ENCODE peak calls at places on chromosome 20, in four cellular contexts. M, Z, B and I are unnamed samples. For H3K27me3, the result is how much of the 10 kb centered on the place peaks cover.

GRCh38 chr20:46388201-46388836 is 18.1 kb downstream of the ELMO2 start:
- DNase-seq in Z (no peak), M (no peak), B (no peak), I (no peak)

GRCh38 chr20:14178952-14179351 is 158.5 kb downstream of the FLRT3 start:
- DNase-seq in Z (no peak), M (no peak), B (no peak), I (no peak)

GRCh38 chr20:25270829-25271251 is 23.0 kb downstream of the PYGB start:
- DNase-seq in B (peak), M (no peak), Z (no peak), I (peak)

GRCh38 chr20:1293641-1294379 is 27.7 kb downstream of the SNPH start:
- DNase-seq in Z (no peak), M (no peak), B (peak), I (no peak)

GRCh38 chr20:9179193-9179802 is 110.4 kb downstream of the PLCB4 start:
- DNase-seq in B (no peak), M (no peak), Z (no peak), I (no peak)

GRCh38 chr20:46458891-46459750 is 52.7 kb upstream of the ELMO2 start:
- DNase-seq in B (no peak), Z (peak), M (no peak), I (no peak)

GRCh38 chr20:20373046-20373706 is 5.3 kb downstream of the INSM1 start:
- DNase-seq in B (no peak), M (no peak), Z (no peak), I (no peak)

GRCh38 chr20:56934888-56935287 is 305.8 kb downstream of the TFAP2C start:
- DNase-seq in Z (no peak), M (no peak), B (no peak), I (no peak)

GRCh38 chr20:4006640-4007039 is 8.7 kb downstream of the RNF24 start:
- DNase-seq in B (no peak), M (no peak), Z (no peak), I (no peak)

GRCh38 chr20:53298900-53299299 is 294.7 kb downstream of the ZNF217 start:
- DNase-seq in M (no peak), Z (no peak), B (no peak), I (no peak)

GRCh38 chr20:49701916-49702315 is 11.8 kb downstream of the B4GALT5 start:
- DNase-seq in M (no peak), Z (no peak), B (no peak), I (no peak)

GRCh38 chr20:23153696-23154341 is 67.7 kb upstream of the CD93 start:
- DNase-seq in M (no peak), Z (no peak), B (no peak), I (no peak)

GRCh38 chr20:29742699-29743100 is 1514.8 kb upstream of the DEFB115 start:
- DNase-seq in B (no peak), M (no peak), Z (no peak), I (no peak)

GRCh38 chr20:29740601-29740950 is 1516.9 kb upstream of the DEFB115 start:
- DNase-seq in B (no peak), M (no peak), Z (no peak), I (no peak)

GRCh38 chr20:29741594-29741893 is 1515.9 kb upstream of the DEFB115 start:
- DNase-seq in Z (no peak), B (no peak), M (no peak), I (peak)

GRCh38 chr20:29741894-29742698 is 1515.4 kb upstream of the DEFB115 start:
- DNase-seq in Z (no peak), M (no peak), B (no peak), I (no peak)

GRCh38 chr20:29740951-29741593 is 1516.4 kb upstream of the DEFB115 start:
- DNase-seq in M (no peak), B (no peak), Z (no peak), I (no peak)
- TF ChIP-seq POLR2A in M (no peak), B (no peak), Z (no peak), I (no peak)

DNA sequence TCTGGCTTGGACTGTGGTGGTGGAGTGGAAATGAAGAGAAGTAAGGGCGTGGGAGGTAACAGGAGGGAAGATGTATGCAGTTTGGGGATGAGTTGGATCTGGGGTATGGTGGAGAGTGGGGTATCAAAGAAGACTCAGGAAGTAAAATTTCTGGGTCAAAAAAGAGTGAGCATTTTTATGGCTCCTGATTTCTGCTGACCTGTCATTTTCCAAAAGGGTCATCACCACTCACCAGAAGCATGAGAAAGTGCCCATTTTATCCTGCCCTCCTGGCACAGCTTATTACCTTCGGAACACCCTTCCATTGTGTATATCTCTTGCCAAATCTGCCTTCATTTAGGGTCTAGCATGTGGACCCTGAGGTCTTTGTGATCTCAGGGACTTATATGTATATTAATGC is 17.3 kb downstream of the TOX2 start:
- DNase-seq in Z (no peak), M (no peak), B (no peak), I (no peak)
- H3K27me3 ChIP-seq in Z (under half), M (under half), B (under half), I (under half)

DNA sequence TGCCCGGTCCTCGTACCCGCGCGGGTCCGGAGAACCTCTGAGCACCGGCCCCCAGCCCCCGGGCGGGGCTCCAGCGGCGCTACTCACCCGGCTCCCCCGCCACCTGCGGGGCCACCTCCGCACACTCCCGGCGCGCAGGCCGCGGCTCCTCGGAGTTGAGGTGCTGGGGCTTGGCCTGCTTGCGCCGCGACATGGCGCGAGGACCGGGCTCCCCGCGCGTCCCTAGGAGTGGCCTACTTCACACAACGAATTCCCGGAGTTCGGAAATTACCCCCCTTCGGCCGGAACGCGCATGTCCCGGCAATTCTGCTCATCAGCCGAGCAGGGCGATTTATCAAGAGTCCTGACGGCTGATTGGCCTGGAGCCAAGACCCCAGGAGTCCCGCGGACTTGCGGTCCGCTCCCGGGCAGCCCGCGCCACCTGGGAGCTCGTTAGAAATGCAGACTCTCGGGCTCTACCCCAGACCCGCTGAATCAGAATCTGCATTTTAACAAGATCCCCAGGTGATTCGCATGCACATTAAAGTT is 86.5 kb downstream of the ZFP64 start:
- DNase-seq in M (no peak), Z (no peak), B (no peak), I (no peak)
- TF ChIP-seq POLR2A in M (no peak), Z (no peak), B (no peak), I (no peak)

DNA sequence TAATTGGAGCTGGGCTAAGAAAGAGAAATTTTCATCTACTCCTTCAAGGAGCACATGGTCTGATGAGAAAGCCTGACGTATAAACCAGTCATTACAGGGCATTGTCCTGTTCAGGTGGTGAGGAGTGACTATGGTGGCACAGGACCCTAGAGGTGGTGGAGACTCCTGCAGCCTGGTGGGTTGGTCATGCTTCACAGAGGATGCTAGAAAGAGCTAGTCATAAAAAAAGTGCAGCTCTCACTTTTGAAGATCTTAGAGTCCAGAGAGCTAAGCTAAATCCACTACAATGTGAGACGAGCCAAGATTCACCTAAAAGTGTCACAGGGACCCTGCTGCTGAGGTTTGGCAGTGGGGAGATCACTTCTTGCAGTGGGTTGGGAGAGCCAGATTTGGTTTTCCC is 9.8 kb upstream of the ZNF831 start:
- DNase-seq in B (no peak), M (no peak), Z (no peak), I (no peak)
- H3K27me3 ChIP-seq in B (under half), M (under half), Z (under half), I (under half)

DNA sequence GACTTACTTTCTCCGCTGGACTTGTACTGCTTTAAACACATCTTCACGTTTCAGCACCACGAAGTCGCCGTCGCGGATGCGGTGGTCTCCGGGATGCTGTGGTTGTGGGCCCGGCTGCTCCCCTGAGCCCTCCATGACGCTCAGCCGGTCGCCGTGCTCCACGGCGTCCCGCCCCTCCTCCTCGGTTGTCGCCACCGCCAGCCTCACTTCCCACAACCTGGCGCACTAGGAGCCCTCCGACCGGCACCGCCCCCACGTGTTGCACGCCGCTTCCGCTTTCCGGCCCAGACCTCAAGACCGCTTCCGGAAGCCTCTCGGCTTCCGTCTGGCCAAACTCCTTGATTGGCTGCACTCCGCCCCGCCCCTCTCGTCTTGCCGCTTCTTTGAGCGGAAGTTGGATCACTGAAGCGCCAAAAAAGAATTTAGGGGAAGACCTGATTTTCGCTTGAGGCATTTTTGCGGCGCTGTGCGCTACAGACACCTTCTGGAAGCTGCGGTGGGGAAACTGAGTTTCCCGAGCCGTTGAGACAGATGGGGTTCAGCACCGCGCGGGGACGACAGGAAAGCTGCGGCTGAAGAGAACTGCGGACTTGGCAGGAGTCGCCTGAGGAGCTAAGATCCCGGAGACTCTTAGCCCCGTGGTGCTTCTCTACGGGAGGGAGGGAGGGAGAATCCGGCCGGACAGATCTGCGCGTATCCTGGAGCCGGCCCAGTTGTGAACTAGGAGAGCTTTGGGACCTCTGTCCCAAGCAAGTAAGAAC is at the start of the genes MCM8 and TRMT6:
- DNase-seq in M (peak), Z (peak), B (peak), I (peak)
- TF ChIP-seq POLR2A in M (no peak), Z (peak), B (no peak), I (no peak)

DNA sequence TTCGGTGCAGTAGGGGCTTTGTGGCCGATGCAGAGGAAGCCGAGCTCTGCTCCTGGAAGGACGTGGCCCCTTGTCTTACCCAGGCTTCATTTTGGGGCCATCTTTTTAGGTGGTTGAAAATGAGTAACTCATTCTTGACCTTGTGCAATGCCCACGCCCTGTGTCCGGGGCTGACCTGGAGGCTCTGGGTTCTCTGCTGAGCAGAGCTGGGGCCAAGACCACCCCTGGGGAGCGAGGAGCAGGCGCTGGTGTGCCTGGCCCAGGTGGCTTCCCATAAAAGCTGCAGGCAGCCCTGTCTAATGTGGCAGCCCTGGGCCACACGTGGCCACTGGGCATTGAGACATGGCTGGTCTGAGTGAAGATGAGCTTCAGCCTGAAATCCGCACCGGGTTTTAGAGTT is 25.7 kb downstream of the NTSR1 start:
- DNase-seq in B (peak), Z (no peak), M (no peak), I (no peak)
- H3K27me3 ChIP-seq in B (under half), Z (under half), M (half or more), I (half or more)

GRCh38 chr20:63744574-63745423 is 5.2 kb downstream of the SLC2A4RG start:
- DNase-seq in B (peak), M (no peak), Z (no peak), I (no peak)
- TF ChIP-seq POLR2A in B (no peak), M (no peak), Z (no peak), I (no peak)

GRCh38 chr20:62453186-62453808 is 22.5 kb downstream of the GATA5 start:
- DNase-seq in Z (no peak), B (no peak), M (no peak), I (no peak)

GRCh38 chr20:62452475-62453095 is 23.2 kb downstream of the GATA5 start:
- DNase-seq in B (no peak), M (no peak), Z (no peak), I (no peak)

GRCh38 chr20:62455929-62456328 is 19.9 kb downstream of the GATA5 start:
- DNase-seq in M (no peak), B (no peak), Z (no peak), I (no peak)

GRCh38 chr20:62457098-62457497 is 18.7 kb downstream of the GATA5 start:
- DNase-seq in M (no peak), B (no peak), Z (no peak), I (no peak)

DNA sequence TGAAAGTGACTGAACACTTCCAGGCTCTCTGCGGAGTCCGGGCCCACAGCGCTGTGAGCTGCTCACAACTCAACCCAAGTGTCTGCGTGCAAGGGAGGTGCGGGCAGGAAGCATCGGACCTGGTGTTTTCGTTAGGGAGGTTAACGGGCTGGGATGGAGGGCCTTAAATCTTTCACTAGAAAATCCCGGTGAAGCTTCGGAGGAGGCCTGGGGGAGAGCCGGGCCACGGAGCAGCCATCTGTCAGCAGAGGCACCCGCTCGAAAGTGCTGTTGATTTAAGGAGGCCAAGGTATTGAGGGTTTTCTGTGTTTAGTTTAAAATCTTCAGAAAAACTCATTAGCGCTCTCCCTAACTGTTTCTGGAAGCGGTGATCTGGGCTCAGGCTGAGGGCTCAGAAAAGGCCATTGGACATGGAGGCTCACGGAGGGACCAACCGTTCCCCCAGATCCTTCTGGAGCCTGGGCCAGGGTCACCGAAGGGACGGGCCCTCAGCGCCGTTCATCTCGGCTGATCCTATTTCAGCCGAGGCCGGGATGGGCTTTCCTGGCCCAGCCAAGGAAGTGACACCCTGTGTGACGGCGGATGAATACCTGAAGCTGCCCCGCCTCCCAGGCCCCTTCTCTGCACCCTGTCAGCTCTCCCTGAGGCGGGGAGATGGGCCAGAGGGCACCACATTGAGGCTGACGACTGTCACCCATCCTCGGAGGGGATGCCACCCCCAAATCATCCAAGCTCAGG is 20.7 kb downstream of the GATA5 start:
- DNase-seq in M (no peak), B (no peak), Z (no peak), I (no peak)
- H3K27me3 ChIP-seq in M (half or more), B (under half), Z (under half), I (half or more)

DNA sequence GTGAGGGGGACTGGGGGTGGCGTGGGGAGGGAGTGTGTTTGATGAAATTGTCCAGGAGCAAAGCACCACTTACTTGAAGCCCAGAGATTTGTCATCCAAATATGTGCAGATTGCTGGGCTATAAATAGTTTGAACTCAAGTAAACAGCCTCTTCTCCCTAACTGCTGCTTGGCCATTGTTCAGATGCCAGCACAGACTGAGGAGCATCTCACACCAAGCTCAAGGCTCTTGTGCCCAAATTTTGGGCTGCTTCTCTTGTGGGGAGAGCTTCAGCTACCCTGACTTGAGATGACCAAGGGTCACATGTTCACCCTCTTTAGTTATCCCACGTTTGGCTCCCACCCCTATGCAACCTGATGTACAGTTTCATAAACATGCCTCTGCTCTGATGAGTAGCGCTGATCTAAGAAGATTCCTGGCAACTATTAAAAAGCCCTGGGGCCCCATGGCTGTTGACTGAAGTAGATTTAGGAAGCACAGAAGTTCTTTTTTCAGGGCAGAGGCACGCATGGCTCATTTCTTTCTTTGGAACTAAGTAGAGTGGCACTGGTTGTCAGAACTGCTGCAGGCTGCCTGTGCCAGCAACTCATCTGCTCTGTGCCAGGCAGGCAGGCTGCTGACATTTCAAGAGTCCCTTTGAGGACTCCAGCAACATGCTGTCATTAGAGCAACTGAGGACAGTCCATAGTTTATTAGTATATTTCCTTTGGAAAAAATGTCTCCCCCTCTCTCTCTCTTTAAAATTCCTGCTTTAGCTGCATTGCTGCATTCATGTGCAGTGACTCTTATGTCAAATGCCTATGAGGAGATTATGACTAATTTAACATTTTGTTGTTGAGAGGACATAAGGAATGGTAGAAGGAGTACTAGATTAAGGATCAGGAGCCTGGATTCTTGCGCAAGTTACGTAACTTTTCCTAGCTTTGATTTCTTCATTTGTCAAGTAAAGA is 9.6 kb upstream of the PKIG start:
- DNase-seq in M (no peak), Z (no peak), B (no peak), I (no peak)
- TF ChIP-seq POLR2A in M (no peak), Z (no peak), B (no peak), I (no peak)